ENCODE peak calls at places on chromosome 15, in six cellular contexts. F is HFF-Myc; I is effector CD4-positive, alpha-beta T cell; O is stimulated activated CD4-positive, alpha-beta T cell treated with anti-CD3 and anti-CD28 coated beads, Interleukin-1b, Interleukin-23, amount 100 ng/mL, for 4 hours; D is neuronal stem cell; X is AG08396. Q is an unnamed sample.
A peak's percentile ranks its signal among the peaks of the same experiment; 100 is the strongest.

GRCh38 chr15:71295242-71296031 is 180.2 kb downstream of the THSD4 start:
- DNase-seq in F (peak; percentile 99), I (no peak), O (no peak), D (no peak), X (peak; percentile 77), Q (no peak)

GRCh38 chr15:98076021-98076816 is 115.7 kb downstream of the ARRDC4 start:
- DNase-seq in F (no peak), I (no peak), O (no peak), D (no peak), X (no peak), Q (no peak)

GRCh38 chr15:63510548-63510940 is 6.2 kb downstream of the USP3 start:
- DNase-seq in F (no peak), I (no peak), O (no peak), D (no peak), X (no peak), Q (no peak)

GRCh38 chr15:98609144-98609852 is 39.0 kb upstream of the IGF1R start:
- DNase-seq in F (peak; percentile 58), I (no peak), O (no peak), D (no peak), X (peak; percentile 55), Q (peak; percentile 78)

GRCh38 chr15:58274885-58275284 is 136.7 kb downstream of the AQP9 start:
- DNase-seq in F (no peak), I (no peak), O (no peak), D (no peak), X (no peak), Q (no peak)

GRCh38 chr15:88834211-88834812 is 31.1 kb downstream of the ACAN start:
- DNase-seq in F (no peak), I (no peak), O (no peak), D (peak; percentile 50), X (peak; percentile 73), Q (peak; percentile 33)

GRCh38 chr15:51649659-51650521 is 27.3 kb upstream of the DMXL2 start:
- DNase-seq in F (peak; percentile 45), I (peak; percentile 31), O (no peak), D (peak; percentile 56), X (peak; percentile 52), Q (peak; percentile 40)

GRCh38 chr15:69435980-69436379 is 16.6 kb upstream of the RPLP1 start:
- DNase-seq in F (no peak), I (no peak), O (no peak), D (no peak), X (no peak), Q (no peak)

GRCh38 chr15:64249842-64250575 is 87.2 kb upstream of the PPIB start:
- DNase-seq in F (no peak), I (no peak), O (no peak), D (no peak), X (no peak), Q (no peak)

GRCh38 chr15:74410502-74410901 is 23.3 kb downstream of the SEMA7A start:
- DNase-seq in F (no peak), I (no peak), O (no peak), D (no peak), X (no peak), Q (no peak)

GRCh38 chr15:77759896-77760592 is 127.3 kb upstream of the LINGO1 start:
- DNase-seq in F (no peak), I (no peak), O (no peak), D (no peak), X (no peak), Q (no peak)

GRCh38 chr15:87527416-87527815 is 729.1 kb downstream of the NTRK3 start:
- DNase-seq in F (no peak), I (no peak), O (no peak), D (no peak), X (no peak), Q (peak; percentile 20)

GRCh38 chr15:97968380-97968779 is 7.9 kb downstream of the ARRDC4 start:
- DNase-seq in F (peak; percentile 52), I (no peak), O (no peak), D (no peak), X (peak; percentile 70), Q (no peak)

GRCh38 chr15:68344600-68344999 is 67.1 kb downstream of the FEM1B start:
- DNase-seq in F (no peak), I (no peak), O (no peak), D (no peak), X (no peak), Q (no peak)

GRCh38 chr15:39869251-39869650 is 50.8 kb downstream of the GPR176 start:
- DNase-seq in F (no peak), I (no peak), O (no peak), D (no peak), X (no peak), Q (no peak)

GRCh38 chr15:56040081-56041035 is 46.9 kb upstream of the NEDD4 start:
- DNase-seq in F (peak; percentile 94), I (no peak), O (no peak), D (peak; percentile 14), X (peak; percentile 80), Q (peak; percentile 45)

GRCh38 chr15:73246898-73247297 is 121.9 kb downstream of the HCN4 start:
- DNase-seq in F (no peak), I (no peak), O (no peak), D (no peak), X (no peak), Q (no peak)

GRCh38 chr15:81504170-81504905 is 130.3 kb upstream of the TMC3 start:
- DNase-seq in F (no peak), I (no peak), O (no peak), D (no peak), X (no peak), Q (no peak)